ENCODE peak calls at places on chromosomes 3 and 15, in four cellular contexts. M is ascending aorta, S is neural progenitor cell, K is cardiac fibroblast. D is an unnamed sample.

GRCh38 chr15:75121547-75121946 is 80.1 kb upstream of the C15orf39 start:
- DNase-seq in K (no peak), M (no peak), S (no peak), D (no peak)

GRCh38 chr3:194871864-194872668 is 186.4 kb downstream of the FAM43A start:
- DNase-seq in M (peak), S (no peak), K (peak), D (peak)

GRCh38 chr3:101646726-101647125 is 30.2 kb downstream of the ZBTB11 start:
- DNase-seq in K (no peak), M (no peak), S (no peak), D (peak)

GRCh38 chr3:94978076-94978475 is 915.2 kb downstream of the NSUN3 start:
- DNase-seq in M (no peak), S (no peak), K (no peak), D (no peak)

GRCh38 chr3:176867681-176868663 is 329.3 kb downstream of the TBL1XR1 start:
- DNase-seq in K (no peak), M (no peak), S (no peak), D (no peak)

GRCh38 chr3:80014576-80014975 is 246.8 kb upstream of the ROBO1 start:
- DNase-seq in M (no peak), S (no peak), K (peak), D (no peak)

GRCh38 chr15:39588531-39589192 is 7.8 kb downstream of the THBS1 start:
- DNase-seq in S (no peak), K (peak), M (no peak), D (peak)

GRCh38 chr3:8371955-8372600 is 129.5 kb upstream of the LMCD1 start:
- DNase-seq in M (no peak), S (no peak), K (no peak), D (no peak)

GRCh38 chr3:187002915-187003314 is 72.6 kb downstream of the ST6GAL1 start:
- DNase-seq in M (no peak), S (no peak), K (no peak), D (no peak)

GRCh38 chr3:134927596-134927995 is 132.5 kb downstream of the EPHB1 start:
- DNase-seq in M (no peak), S (no peak), K (no peak), D (no peak)

GRCh38 chr15:72319360-72319984 is 485 bp downstream of the CELF6 start:
- DNase-seq in S (peak), K (peak), M (peak), D (peak)

GRCh38 chr15:39140060-39140604 is 440.7 kb upstream of the THBS1 start:
- DNase-seq in M (no peak), K (peak), S (no peak), D (peak)

GRCh38 chr15:72074335-72075060 is 43.5 kb downstream of the MYO9A start:
- DNase-seq in M (no peak), K (no peak), S (no peak), D (no peak)

GRCh38 chr3:53375019-53375418 is 27.7 kb upstream of the DCP1A start:
- DNase-seq in M (no peak), S (peak), K (peak), D (peak)

GRCh38 chr3:194321666-194322640 is 29.2 kb downstream of the CPN2 start:
- DNase-seq in K (no peak), M (no peak), S (no peak), D (no peak)

GRCh38 chr15:25736451-25736850 is 126.7 kb downstream of the ATP10A start:
- DNase-seq in S (no peak), M (no peak), K (no peak), D (no peak)

GRCh38 chr3:97821413-97821809 is 400 bp upstream of the CRYBG3 start:
- DNase-seq in K (no peak), S (no peak), M (peak), D (peak)

GRCh38 chr15:64934023-64934422 is 22.3 kb downstream of the ANKDD1A start:
- DNase-seq in K (no peak), S (no peak), M (peak), D (no peak)

GRCh38 chr3:137764001-137764433 is at the start of gene SOX14:
- DNase-seq in K (no peak), S (peak), M (no peak), D (no peak)

GRCh38 chr15:72790302-72790955 is 6.9 kb upstream of the ADPGK start:
- DNase-seq in S (no peak), K (no peak), M (no peak), D (peak)

GRCh38 chr15:67322481-67322880 is 67.9 kb downstream of the IQCH start:
- DNase-seq in K (no peak), M (peak), S (no peak), D (no peak)

GRCh38 chr15:101175396-101175795 is 76.5 kb downstream of the CHSY1 start:
- DNase-seq in S (no peak), M (peak), K (no peak), D (no peak)

GRCh38 chr15:91068436-91068835 is 31.6 kb upstream of the SV2B start:
- DNase-seq in M (no peak), K (no peak), S (no peak), D (no peak)

GRCh38 chr3:42535981-42536784 is 33.7 kb downstream of the VIPR1 start:
- DNase-seq in K (peak), S (peak), M (no peak), D (no peak)

GRCh38 chr3:125128861-125129501 is 73.2 kb upstream of the HEG1 start:
- DNase-seq in K (peak), M (no peak), S (no peak), D (peak)

GRCh38 chr3:186315581-186316354 is 46.3 kb downstream of the DGKG start:
- DNase-seq in S (no peak), M (no peak), K (no peak), D (no peak)

GRCh38 chr3:50120364-50121095 is 31.8 kb downstream of the RBM5 start:
- DNase-seq in M (no peak), S (no peak), K (no peak), D (no peak)

GRCh38 chr15:57551717-57552677 is 39.7 kb upstream of the MYZAP start:
- DNase-seq in K (peak), S (peak), M (no peak), D (peak)

GRCh38 chr3:124800511-124801374 is 70.5 kb downstream of the UMPS start:
- DNase-seq in K (peak), S (no peak), M (no peak), D (peak)

GRCh38 chr3:124846189-124846588 is 41.0 kb downstream of the ITGB5 start:
- DNase-seq in S (no peak), M (peak), K (peak), D (peak)

GRCh38 chr15:96340611-96341464 is 10.3 kb downstream of the NR2F2 start:
- DNase-seq in S (peak), K (peak), M (peak), D (no peak)

GRCh38 chr3:17539436-17539835 is 203.0 kb downstream of the TBC1D5 start:
- DNase-seq in M (no peak), S (no peak), K (no peak), D (no peak)

GRCh38 chr3:15527031-15527459 is 5.5 kb upstream of the COLQ start:
- DNase-seq in M (no peak), K (peak), S (peak), D (peak)

GRCh38 chr3:179676081-179676480 is 23.2 kb downstream of the USP13 start:
- DNase-seq in S (no peak), K (no peak), M (no peak), D (no peak)

GRCh38 chr3:99952306-99952705 is 134.6 kb downstream of the CMSS1 start:
- DNase-seq in M (no peak), K (no peak), S (no peak), D (peak)

GRCh38 chr3:48619541-48620524 is 1.7 kb downstream of the TMEM89 start:
- DNase-seq in M (no peak), K (no peak), S (peak), D (no peak)

GRCh38 chr3:141240290-141241247 is 8.9 kb downstream of the PXYLP1 start:
- DNase-seq in K (peak), M (no peak), S (no peak), D (peak)
- TF ChIP-seq CTCF in K (no peak), M (no peak), S (no peak), D (no peak)

GRCh38 chr15:31361764-31362120 is 35.1 kb downstream of the KLF13 start:
- DNase-seq in S (peak), K (peak), M (no peak), D (no peak)
- H3K4me3 ChIP-seq in S (no peak), K (no peak), M (no peak), D (no peak)

DNA sequence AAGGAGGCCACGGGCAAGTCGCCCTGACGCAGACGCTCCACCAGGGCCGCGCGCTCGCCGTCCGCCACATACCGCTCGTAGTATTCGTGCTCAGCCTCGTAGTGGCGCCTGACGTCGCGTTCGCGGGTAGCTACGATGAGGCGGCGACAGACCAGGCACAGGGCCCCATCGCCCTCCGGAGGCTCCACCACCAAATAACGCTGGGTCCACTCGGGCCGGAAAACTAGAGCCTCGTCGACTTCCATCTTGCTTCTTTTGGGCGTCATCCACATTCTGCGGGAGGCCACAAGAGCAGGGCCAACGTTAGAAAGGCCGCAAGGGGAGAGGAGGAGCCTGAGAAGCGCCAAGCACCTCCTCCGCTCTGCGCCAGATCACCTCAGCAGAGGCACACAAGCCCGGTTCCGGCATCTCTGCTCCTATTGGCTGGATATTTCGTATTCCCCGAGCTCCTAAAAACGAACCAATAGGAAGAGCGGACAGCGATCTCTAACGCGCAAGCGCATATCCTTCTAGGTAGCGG is at the start of gene EPM2AIP1:
- DNase-seq in M (no peak), K (no peak), S (peak), D (no peak)
- TF ChIP-seq CTCF in M (peak), K (peak), S (peak), D (peak)

DNA sequence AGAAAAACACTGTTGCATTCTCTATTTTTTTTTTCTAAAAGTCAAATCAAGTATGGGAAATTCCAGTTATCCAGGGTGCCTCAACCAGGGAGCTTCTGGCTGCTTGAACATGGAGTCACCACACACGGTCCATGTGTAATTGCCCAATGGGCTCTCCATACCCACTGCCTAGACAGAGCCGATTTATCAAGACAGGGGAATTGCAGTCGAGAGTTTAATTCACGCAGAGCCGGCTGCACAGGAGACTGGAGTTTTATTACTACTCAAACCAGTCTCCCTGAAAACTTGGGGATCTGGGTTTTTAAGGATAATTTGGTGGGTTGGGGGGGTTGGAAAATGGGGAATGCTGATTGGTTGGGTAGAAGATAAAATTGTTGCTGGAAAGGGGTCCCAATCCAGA is 149.8 kb downstream of the TJP1 start:
- DNase-seq in S (no peak), K (no peak), M (peak), D (no peak)
- H3K4me3 ChIP-seq in S (no peak), K (no peak), M (no peak), D (no peak)

DNA sequence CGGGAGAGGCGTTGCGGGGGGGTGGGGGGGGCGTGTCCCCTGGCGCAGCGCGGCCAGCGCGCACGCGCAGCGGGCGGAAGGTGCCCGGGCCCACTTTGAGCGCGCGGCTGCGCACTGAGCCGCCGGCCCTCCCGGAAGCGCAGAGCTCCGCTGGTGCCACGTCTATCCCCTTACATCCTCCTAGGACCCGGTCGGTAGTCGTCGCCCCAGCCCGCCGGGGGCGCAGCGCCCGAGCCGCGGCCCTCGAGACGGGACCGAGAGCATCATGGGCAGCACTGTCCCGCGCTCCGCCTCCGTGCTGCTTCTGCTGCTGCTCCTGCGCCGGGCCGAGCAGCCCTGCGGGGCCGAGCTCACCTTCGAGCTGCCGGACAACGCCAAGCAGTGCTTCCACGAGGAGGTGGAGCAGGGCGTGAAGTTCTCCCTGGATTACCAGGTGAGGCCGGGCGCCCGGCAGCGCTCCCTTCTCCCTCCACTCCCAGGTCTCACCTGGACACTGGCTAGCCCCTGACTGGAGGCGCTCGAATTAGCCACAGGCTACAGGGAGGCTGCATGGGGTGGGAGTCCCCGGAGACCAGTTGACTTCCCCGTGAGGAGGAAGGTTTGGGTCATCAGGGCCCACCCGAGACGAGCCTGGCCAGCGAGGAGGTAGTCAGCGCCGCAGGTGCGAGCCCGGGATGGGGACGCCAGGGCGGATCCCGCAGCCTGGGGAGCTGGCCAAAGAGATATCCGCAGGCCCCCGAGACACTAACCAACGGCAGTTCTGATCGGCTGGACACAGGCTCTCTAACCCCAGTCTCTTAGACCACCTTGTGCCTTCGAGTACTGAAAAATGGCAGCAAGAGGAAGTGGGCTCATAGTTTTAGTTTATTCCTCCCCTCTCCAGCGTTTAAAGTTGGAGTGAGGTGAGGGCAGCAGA is at the start of gene TMED3:
- DNase-seq in S (peak), K (peak), M (peak), D (peak)
- TF ChIP-seq CTCF in S (peak), K (peak), M (no peak), D (peak)

DNA sequence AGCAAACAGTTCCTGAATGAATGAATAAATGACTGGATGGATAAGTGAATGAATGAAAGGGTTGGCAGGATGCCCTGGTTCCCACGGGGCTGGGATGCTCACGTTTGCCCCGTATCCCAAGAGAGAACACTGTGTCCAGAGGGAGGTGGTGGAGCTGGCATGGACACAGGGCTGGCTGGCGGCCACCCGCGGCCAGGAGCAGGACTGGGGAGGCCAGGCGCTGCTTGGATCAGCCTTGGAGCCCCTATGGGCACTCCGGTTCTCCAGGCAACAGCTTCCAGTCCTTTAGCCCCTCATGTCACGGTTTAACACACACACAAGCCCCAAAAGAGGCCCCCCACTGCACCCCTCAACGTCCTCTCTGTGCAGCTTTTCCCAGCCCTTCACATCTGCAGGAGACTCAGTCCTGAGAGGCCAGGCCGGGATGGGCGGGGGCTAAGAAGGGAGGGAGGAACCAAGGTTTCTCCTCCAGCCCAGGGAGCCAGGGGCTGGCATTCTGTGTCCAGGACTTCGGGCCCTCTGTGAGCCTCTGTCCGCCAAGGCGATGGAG is 86.0 kb upstream of the ALDH1L1 start:
- DNase-seq in K (peak), S (peak), M (peak), D (peak)
- H3K4me3 ChIP-seq in K (no peak), S (peak), M (peak), D (peak)

DNA sequence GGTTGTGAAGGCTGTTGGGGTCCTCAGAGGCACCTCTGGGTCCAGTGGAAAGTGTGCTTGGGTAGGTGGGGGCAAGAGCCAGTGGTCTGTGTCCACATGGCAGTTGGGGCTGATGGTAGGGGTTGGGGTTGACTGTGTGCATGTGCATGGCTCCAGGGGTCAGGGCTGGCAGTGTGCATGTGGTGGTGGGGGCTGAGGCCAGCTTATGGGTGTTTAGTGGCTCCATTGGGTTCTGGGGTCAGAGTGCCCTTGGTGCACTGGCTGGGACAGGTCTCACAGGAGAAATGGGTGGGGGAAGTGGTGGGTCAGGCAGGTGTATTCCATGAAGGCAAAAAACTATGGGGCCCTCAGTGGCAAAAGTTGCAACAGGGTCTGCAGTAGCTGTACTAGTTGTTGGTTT is 97.9 kb downstream of the EDEM1 start:
- DNase-seq in K (no peak), M (no peak), S (no peak), D (no peak)
- TF ChIP-seq CTCF in K (no peak), M (no peak), S (no peak), D (no peak)

GRCh38 chr15:60462027-60462426 is 16.9 kb downstream of the ICE2 start:
- DNase-seq in K (no peak), S (no peak), M (no peak), D (peak)

GRCh38 chr15:60454824-60455223 is 24.1 kb downstream of the ICE2 start:
- DNase-seq in M (no peak), S (no peak), K (no peak), D (no peak)

GRCh38 chr15:60460931-60461330 is 18.0 kb downstream of the ICE2 start:
- DNase-seq in K (no peak), M (no peak), S (no peak), D (no peak)

DNA sequence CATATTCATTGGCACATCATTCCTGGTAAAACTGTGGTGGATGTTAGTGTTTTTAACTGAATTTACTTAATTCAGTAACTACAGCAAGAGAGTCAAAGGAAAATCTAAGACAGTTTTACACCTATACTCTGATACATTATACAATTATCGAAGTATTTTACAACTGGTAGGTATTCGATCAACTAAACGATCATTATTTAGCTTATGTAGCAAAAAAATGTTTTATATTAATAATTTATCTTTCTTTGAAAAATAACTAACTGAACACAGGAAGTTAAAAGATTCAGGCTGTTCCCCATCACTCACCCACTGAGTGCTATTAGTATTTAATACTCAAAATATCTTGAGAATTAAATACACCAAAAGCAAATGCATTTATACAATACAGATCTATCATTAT is 21.0 kb downstream of the ICE2 start:
- DNase-seq in K (no peak), S (no peak), M (no peak), D (no peak)
- H3K4me3 ChIP-seq in K (no peak), S (no peak), M (no peak), D (no peak)

DNA sequence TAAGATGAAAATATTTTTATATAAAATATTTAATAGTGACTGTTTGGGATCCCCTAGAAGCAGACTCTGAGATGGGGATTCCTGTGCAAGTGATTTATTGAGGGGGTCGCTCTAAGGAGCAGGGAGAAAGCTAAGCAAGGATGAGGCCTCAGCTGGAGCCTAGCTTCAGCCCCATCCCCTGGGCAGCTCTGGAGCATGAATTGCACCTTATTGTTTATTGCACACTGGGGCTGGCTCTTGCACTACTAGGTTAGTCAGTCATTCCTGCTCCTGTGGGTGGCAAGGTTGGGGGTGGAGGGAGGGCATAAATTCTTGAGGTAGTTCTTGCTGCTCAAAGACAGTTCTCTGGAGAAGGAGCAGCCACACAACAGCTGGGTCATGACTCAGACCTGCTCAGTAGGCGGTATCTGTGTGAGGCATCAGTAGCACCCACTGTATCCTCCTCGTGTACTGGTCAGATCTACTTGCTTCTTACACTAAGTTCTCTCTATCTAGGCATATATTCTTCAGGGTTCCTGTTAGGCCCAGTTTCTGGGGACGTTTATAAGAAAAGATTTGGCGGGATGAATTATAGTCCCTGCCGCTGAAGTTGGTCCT is 27.2 kb upstream of the TNFSF10 start:
- DNase-seq in S (no peak), K (peak), M (no peak), D (peak)
- TF ChIP-seq CTCF in S (no peak), K (no peak), M (no peak), D (no peak)

D was measured in fibroblast of villous mesenchyme.